ENCODE peak calls at places on chromosome 20, in six cellular contexts. I, U, C, X, T and W are unnamed samples.

GRCh38 chr20:2133318-2134183 is 31.9 kb downstream of the STK35 start:
- DNase-seq in X (no peak), T (no peak), U (peak), C (no peak), I (peak), W (no peak)

GRCh38 chr20:47206962-47207641 is 149.4 kb downstream of the ZMYND8 start:
- DNase-seq in C (no peak), U (peak), X (no peak), T (no peak), I (no peak), W (no peak)

GRCh38 chr20:14775778-14776177 is 438.4 kb upstream of the FLRT3 start:
- DNase-seq in C (no peak), U (no peak), X (no peak), T (no peak), I (no peak), W (no peak)

GRCh38 chr20:63323298-63323820 is 30.4 kb downstream of the COL20A1 start:
- DNase-seq in X (no peak), I (no peak), U (no peak), C (no peak), T (no peak), W (no peak)

GRCh38 chr20:37999526-38000263 is 33.6 kb downstream of the TTI1 start:
- DNase-seq in X (no peak), T (no peak), C (no peak), I (no peak), U (no peak), W (no peak)

GRCh38 chr20:42082611-42083010 is 464.4 kb upstream of the CHD6 start:
- DNase-seq in I (no peak), X (no peak), T (peak), C (no peak), U (no peak), W (no peak)

GRCh38 chr20:63700199-63701050 is 4.0 kb downstream of the TNFRSF6B start:
- DNase-seq in I (no peak), X (no peak), T (no peak), U (no peak), C (peak), W (no peak)

GRCh38 chr20:60579941-60580515 is 621.8 kb downstream of the CDH26 start:
- DNase-seq in U (no peak), C (no peak), I (no peak), X (no peak), T (no peak), W (no peak)

GRCh38 chr20:39983183-39983582 is 705.9 kb downstream of the MAFB start:
- DNase-seq in X (no peak), C (no peak), T (no peak), I (no peak), U (no peak), W (no peak)